ENCODE peak calls at places on chromosomes 2 and 18, in ten cellular contexts. I is H1, Y is ovary, Z is tibial nerve, M is GM12878, D is A549, Q is HepG2, R is stomach, E is transverse colon, F is esophagus muscularis mucosa. W is an unnamed sample.
A peak's percentile ranks its signal among the peaks of the same experiment; 100 is the strongest.

GRCh38 chr2:155412599-155412998 is 714.1 kb downstream of the KCNJ3 start:
- DNase-seq in Q (no peak), R (no peak), Z (no peak), Y (no peak), E (no peak), D (no peak), M (peak; percentile 41), I (no peak), F (no peak), W (no peak)

GRCh38 chr2:182845794-182846417 is 20.5 kb downstream of the FRZB start:
- DNase-seq in R (no peak), D (no peak), I (no peak), F (no peak), E (no peak), M (no peak), Z (no peak), Q (no peak), Y (no peak), W (no peak)

GRCh38 chr2:26666671-26667070 is 25.5 kb upstream of the CIB4 start:
- DNase-seq in E (no peak), R (no peak), M (no peak), D (no peak), Y (no peak), Q (no peak), I (no peak), F (no peak), Z (no peak), W (no peak)

GRCh38 chr2:69601179-69601612 is 42.3 kb downstream of the AAK1 start:
- DNase-seq in E (no peak), Y (no peak), D (peak; percentile 63), I (no peak), F (peak; percentile 29), R (no peak), Z (no peak), Q (peak; percentile 49), M (no peak), W (no peak)

GRCh38 chr18:9669016-9669415 is 39.1 kb upstream of the RAB31 start:
- DNase-seq in Z (no peak), F (no peak), R (no peak), Y (no peak), D (no peak), I (no peak), Q (no peak), E (no peak), M (no peak), W (no peak)

GRCh38 chr2:120825370-120826259 is 89.9 kb downstream of the GLI2 start:
- DNase-seq in Y (peak; percentile 65), Z (no peak), I (no peak), M (no peak), D (no peak), F (no peak), E (peak; percentile 41), R (no peak), Q (no peak), W (peak; percentile 87)

GRCh38 chr2:219615036-219615435 is 12.4 kb upstream of the SLC4A3 start:
- DNase-seq in I (no peak), D (no peak), E (no peak), M (no peak), Y (no peak), Z (no peak), Q (no peak), R (no peak), F (no peak), W (no peak)

GRCh38 chr2:151760139-151760650 is 25.9 kb upstream of the NEB start:
- DNase-seq in Z (no peak), I (no peak), M (no peak), R (no peak), E (no peak), Q (peak; percentile 79), Y (no peak), F (no peak), D (no peak), W (no peak)

GRCh38 chr18:27277554-27277953 is 92.4 kb upstream of the CHST9 start:
- DNase-seq in R (no peak), Q (no peak), M (no peak), D (no peak), I (no peak), F (no peak), E (no peak), Y (no peak), Z (no peak), W (no peak)

GRCh38 chr18:46155652-46156051 is 51.5 kb downstream of the HAUS1 start:
- DNase-seq in F (no peak), D (no peak), M (no peak), E (no peak), I (no peak), Y (no peak), Z (no peak), R (no peak), Q (no peak), W (peak; percentile 28)

GRCh38 chr2:176461098-176461497 is 191.9 kb downstream of the MTX2 start:
- DNase-seq in Z (no peak), M (no peak), F (no peak), R (no peak), I (no peak), Q (no peak), Y (no peak), E (no peak), D (no peak), W (no peak)

GRCh38 chr2:160329196-160329595 is 129.1 kb upstream of the ITGB6 start:
- DNase-seq in R (no peak), F (no peak), Z (no peak), M (no peak), D (no peak), Y (no peak), E (no peak), I (no peak), Q (peak; percentile 86), W (no peak)

GRCh38 chr2:234211797-234212196 is 161.3 kb downstream of the SPP2 start:
- DNase-seq in M (no peak), I (no peak), Q (no peak), E (no peak), Z (no peak), R (no peak), F (no peak), Y (no peak), D (no peak), W (no peak)
- TF ChIP-seq EP300 in M (no peak), I (no peak), Q (no peak), E (no peak), Z (no peak), R (no peak), F (no peak), Y (no peak), D (no peak), W (no peak)

DNA sequence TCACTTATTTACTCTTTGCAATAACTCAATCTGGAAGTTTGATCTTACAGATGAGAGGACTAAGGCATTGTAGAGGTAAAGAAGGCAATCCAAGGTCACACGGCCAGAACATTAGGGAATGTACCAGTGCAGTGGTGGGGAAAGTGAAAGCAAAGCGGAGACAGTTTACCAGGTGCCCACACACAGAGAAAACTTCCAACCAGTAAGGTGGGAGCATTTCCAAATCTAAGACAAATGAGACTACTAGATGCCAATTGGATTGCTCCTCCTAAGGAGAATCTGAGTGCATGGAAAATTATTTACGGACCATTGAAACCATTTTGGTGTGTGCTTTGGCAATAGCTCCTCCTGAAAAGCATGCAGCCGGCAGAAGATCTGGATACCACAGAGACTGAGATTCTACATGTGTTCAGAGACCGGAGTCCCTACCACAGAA is 34.9 kb downstream of the SLC20A1 start:
- DNase-seq in E (no peak), Y (no peak), R (no peak), Q (no peak), M (no peak), I (no peak), Z (no peak), F (no peak), D (no peak), W (no peak)
- H3K4me3 ChIP-seq in E (no peak overlapping the region), Y (no peak overlapping the region), R (no peak overlapping the region), Q (peak overlapping the region; percentile 49), M (no peak overlapping the region), I (no peak overlapping the region), Z (no peak overlapping the region), F (peak overlapping the region; percentile 33), D (no peak overlapping the region), W (no peak overlapping the region)

DNA sequence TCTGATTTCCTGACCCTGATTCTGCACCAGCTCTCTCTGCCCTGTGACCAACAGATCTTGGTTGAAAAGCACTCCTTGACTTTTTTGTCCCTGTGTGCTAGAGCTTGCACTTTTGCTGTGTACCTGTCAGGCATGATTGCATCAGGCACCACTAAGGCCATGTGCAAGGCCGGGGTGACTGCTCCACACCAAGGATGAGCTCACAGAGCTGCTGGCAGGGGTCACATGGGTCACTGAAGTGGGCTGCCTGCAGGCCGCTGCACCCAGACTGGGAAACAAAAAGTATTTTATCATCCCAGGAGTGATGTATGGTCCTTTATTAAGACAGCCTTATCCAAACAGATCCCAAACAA is 70.8 kb upstream of the ZNF236 start:
- DNase-seq in R (no peak), Z (no peak), E (no peak), D (no peak), Y (no peak), M (no peak), F (no peak), I (no peak), Q (peak; percentile 9), W (no peak)
- H3K9me3 ChIP-seq in R (no peaks in the 10 kb centered on the region), Z (peaks cover 11% of the 10 kb centered on the region), E (peaks cover 11% of the 10 kb centered on the region), D (no peaks in the 10 kb centered on the region), Y (no peaks in the 10 kb centered on the region), M (no peaks in the 10 kb centered on the region), F (peaks cover 23% of the 10 kb centered on the region), I (peaks cover 27% of the 10 kb centered on the region), Q (peaks cover 29% of the 10 kb centered on the region), W (peaks cover 8% of the 10 kb centered on the region)

GRCh38 chr18:33466822-33467221 is 26.3 kb upstream of the CCDC178 start:
- DNase-seq in E (no peak), Z (no peak), Q (no peak), M (no peak), Y (no peak), R (no peak), D (no peak), F (no peak), I (no peak), W (no peak)

GRCh38 chr18:33472554-33472953 is 32.0 kb upstream of the CCDC178 start:
- DNase-seq in F (no peak), M (no peak), D (no peak), R (no peak), Y (no peak), I (no peak), E (no peak), Z (no peak), Q (no peak), W (no peak)

GRCh38 chr18:33469699-33470098 is 29.2 kb upstream of the CCDC178 start:
- DNase-seq in Q (no peak), Y (no peak), F (no peak), Z (no peak), E (no peak), R (no peak), I (no peak), M (no peak), D (no peak), W (no peak)

GRCh38 chr18:33467531-33467930 is 27.0 kb upstream of the CCDC178 start:
- DNase-seq in M (no peak), I (no peak), F (no peak), Q (no peak), E (no peak), R (no peak), Z (no peak), D (no peak), Y (no peak), W (no peak)

DNA sequence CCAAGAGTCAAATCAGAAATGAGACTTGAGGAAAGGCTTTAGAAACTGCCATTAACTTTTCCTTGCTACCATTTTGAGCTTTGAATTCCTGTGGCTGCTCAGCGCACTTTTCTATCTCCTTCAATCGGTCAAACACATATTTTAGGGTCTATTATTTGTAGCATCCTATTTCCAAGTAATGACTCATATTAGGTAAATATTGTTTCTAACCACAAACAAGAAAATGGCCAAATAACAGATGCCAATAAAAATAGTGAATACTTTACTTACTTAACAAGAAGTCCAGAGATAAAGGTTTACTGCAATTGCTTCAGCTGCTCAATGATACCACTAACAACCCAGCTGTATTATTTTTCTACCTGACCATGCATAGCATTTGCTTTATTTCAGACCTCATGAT is 29.7 kb upstream of the CCDC178 start:
- DNase-seq in D (no peak), M (no peak), E (no peak), F (no peak), Y (no peak), R (no peak), Q (no peak), Z (no peak), I (no peak), W (no peak)
- TF ChIP-seq EP300 in D (no peak), M (no peak), E (no peak), F (no peak), Y (no peak), R (no peak), Q (no peak), Z (no peak), I (no peak), W (no peak)

W was measured in upper lobe of left lung.